ENCODE peak calls at places on chromosomes 2 and 18, in six cellular contexts. S is GM20000, R is mammary epithelial cell, Z is ureter, I is right lobe of liver, W is iris pigment epithelial cell. V is an unnamed sample.

GRCh38 chr2:204477358-204477950 is 67.8 kb upstream of the PARD3B start:
- DNase-seq in S (no peak), R (peak; percentile 60), Z (no peak), I (no peak), W (peak; percentile 58), V (no peak)

GRCh38 chr2:201466050-201466660 is 14.6 kb downstream of the STRADB start:
- DNase-seq in S (no peak), R (peak; percentile 53), Z (no peak), I (no peak), W (peak; percentile 91), V (peak; percentile 80)

GRCh38 chr2:233331536-233331935 is 22.8 kb upstream of the DGKD start:
- DNase-seq in S (peak; percentile 65), R (no peak), Z (peak; percentile 63), I (peak; percentile 74), W (no peak), V (no peak)

GRCh38 chr2:137910641-137911040 is 53.6 kb upstream of the HNMT start:
- DNase-seq in S (no peak), R (no peak), Z (no peak), I (no peak), W (peak; percentile 24), V (peak; percentile 71)

GRCh38 chr2:19336781-19337180 is 21.6 kb downstream of the OSR1 start:
- DNase-seq in S (no peak), R (no peak), Z (no peak), I (no peak), W (no peak), V (no peak)

GRCh38 chr2:207282916-207283315 is 117.2 kb upstream of the KLF7 start:
- DNase-seq in S (no peak), R (peak; percentile 28), Z (no peak), I (no peak), W (peak; percentile 51), V (no peak)

GRCh38 chr2:32061973-32062861 is 1.1 kb upstream of the SPAST start:
- DNase-seq in S (peak; percentile 29), R (peak; percentile 55), Z (no peak), I (no peak), W (peak; percentile 28), V (peak; percentile 57)

GRCh38 chr2:17610521-17610920 is 70.0 kb downstream of the VSNL1 start:
- DNase-seq in S (no peak), R (no peak), Z (no peak), I (no peak), W (no peak), V (no peak)

GRCh38 chr2:201678442-201678841 is 20.0 kb downstream of the MPP4 start:
- DNase-seq in S (no peak), R (no peak), Z (no peak), I (no peak), W (no peak), V (no peak)

GRCh38 chr18:7576685-7577084 is 9.6 kb downstream of the PTPRM start:
- DNase-seq in S (no peak), R (peak; percentile 64), Z (no peak), I (no peak), W (peak; percentile 71), V (peak; percentile 84)

V was measured in PC-3.